ENCODE peak calls at places on chromosomes 1 and 21, in eight cellular contexts. J, Z, V, U, K, T, A and W are unnamed samples.

GRCh38 chr1:230138561-230139239 is 71.7 kb downstream of the GALNT2 start:
- DNase-seq in Z (no peak), T (no peak), V (no peak), K (no peak), J (no peak), U (no peak), A (no peak), W (no peak)

GRCh38 chr1:37033355-37034291 is 692 bp downstream of the GRIK3 start:
- DNase-seq in K (no peak), U (no peak), V (no peak), J (no peak), A (no peak), Z (no peak), T (no peak), W (no peak)

GRCh38 chr1:29243863-29244185 is 7.5 kb downstream of the PTPRU start:
- DNase-seq in J (no peak), K (no peak), A (no peak), U (peak; percentile 89), Z (no peak), T (no peak), V (no peak), W (no peak)

GRCh38 chr1:155324717-155325595 is 4.3 kb downstream of the RUSC1 start:
- DNase-seq in V (no peak), A (peak; percentile 71), J (peak; percentile 75), T (peak; percentile 84), Z (peak; percentile 70), U (peak; percentile 40), K (peak; percentile 70), W (peak; percentile 71)

GRCh38 chr21:15224346-15225086 is 159.7 kb upstream of the NRIP1 start:
- DNase-seq in J (no peak), K (no peak), Z (peak; percentile 28), A (no peak), U (peak; percentile 86), T (no peak), V (no peak), W (no peak)

GRCh38 chr1:118989006-118989736 is 1.0 kb upstream of the TBX15 start:
- DNase-seq in V (no peak), U (no peak), K (no peak), Z (no peak), J (peak; percentile 77), A (no peak), T (no peak), W (no peak)

GRCh38 chr1:62686822-62687221 is 1.4 kb downstream of the DOCK7 start:
- DNase-seq in J (no peak), Z (no peak), T (no peak), A (no peak), K (no peak), V (no peak), U (no peak), W (no peak)

GRCh38 chr1:93661829-93662474 is 19.7 kb downstream of the BCAR3 start:
- DNase-seq in U (peak; percentile 89), V (no peak), K (no peak), J (no peak), Z (peak; percentile 60), T (no peak), A (no peak), W (no peak)

GRCh38 chr1:53294557-53294956 is 33.3 kb downstream of the LRP8 start:
- DNase-seq in V (no peak), Z (no peak), A (no peak), T (no peak), U (peak; percentile 78), J (no peak), K (no peak), W (no peak)

GRCh38 chr21:43884012-43884860 is 19.2 kb downstream of the AGPAT3 start:
- DNase-seq in A (peak; percentile 73), J (peak; percentile 45), K (no peak), T (peak; percentile 90), V (no peak), U (no peak), Z (peak; percentile 82), W (peak; percentile 99)

GRCh38 chr21:34915364-34915834 is 133.7 kb downstream of the RUNX1 start:
- DNase-seq in U (peak; percentile 65), Z (no peak), K (no peak), T (no peak), J (no peak), V (no peak), A (no peak), W (no peak)

GRCh38 chr1:193417420-193417819 is 231.0 kb upstream of the B3GALT2 start:
- DNase-seq in A (no peak), Z (no peak), J (no peak), V (no peak), U (peak; percentile 27), K (no peak), T (no peak), W (no peak)

GRCh38 chr21:42509239-42509638 is 4.4 kb upstream of the SLC37A1 start:
- DNase-seq in J (no peak), V (no peak), T (no peak), K (no peak), Z (peak; percentile 24), U (no peak), A (no peak), W (no peak)

DNA sequence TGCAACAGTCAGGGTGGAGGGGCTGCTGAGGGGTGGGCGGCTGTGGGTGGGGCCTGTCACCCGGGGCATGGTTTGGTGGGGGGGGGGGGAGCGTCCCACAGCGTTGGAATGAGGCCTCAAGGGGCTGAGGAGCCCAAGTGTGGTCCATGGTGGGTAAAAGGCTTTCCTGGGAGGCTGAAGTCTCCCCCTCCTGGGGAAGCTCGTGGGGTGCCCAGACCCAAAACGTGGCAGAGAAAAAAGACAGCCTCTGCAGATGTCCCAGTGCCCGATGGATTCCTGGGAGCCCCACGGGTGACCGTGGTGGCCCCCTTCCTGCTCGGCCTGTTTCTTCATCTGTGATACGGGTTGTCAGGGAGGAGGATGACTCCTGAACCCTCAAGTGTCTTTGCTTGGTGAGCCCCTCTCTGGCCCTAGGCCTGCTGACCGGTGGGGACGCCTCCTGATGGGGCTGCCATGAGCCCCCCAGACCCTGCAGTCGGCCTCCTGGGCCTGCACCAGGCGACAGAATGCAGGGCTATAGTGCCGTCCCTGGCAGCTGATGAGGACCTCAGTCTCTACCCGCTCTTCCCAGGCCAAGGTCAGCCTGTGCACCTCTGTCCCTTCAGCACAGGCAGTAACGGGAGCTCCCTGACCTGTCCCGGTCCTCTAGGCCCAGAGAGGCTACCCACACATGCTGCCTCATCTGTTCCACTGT is 1.1 kb downstream of the OBSCN start:
- DNase-seq in T (peak; percentile 38), K (no peak), A (no peak), Z (no peak), V (no peak), J (peak; percentile 60), U (no peak), W (no peak)
- H3K4me1 ChIP-seq in T (no peaks in the 10 kb centered on the region), K (no peaks in the 10 kb centered on the region), A (peaks cover 18% of the 10 kb centered on the region), Z (peaks cover 9% of the 10 kb centered on the region), V (no peaks in the 10 kb centered on the region), J (peaks cover 17% of the 10 kb centered on the region), U (peaks cover 6% of the 10 kb centered on the region), W (no peaks in the 10 kb centered on the region)

GRCh38 chr1:10658396-10659066 is 137.9 kb downstream of the CASZ1 start:
- DNase-seq in K (no peak), U (no peak), V (no peak), Z (no peak), T (no peak), J (no peak), A (no peak), W (no peak)

GRCh38 chr1:10655002-10655401 is 141.4 kb downstream of the CASZ1 start:
- DNase-seq in V (no peak), T (no peak), J (no peak), U (no peak), K (no peak), A (no peak), Z (no peak), W (no peak)

GRCh38 chr1:10657080-10657847 is 139.2 kb downstream of the CASZ1 start:
- DNase-seq in Z (no peak), K (no peak), J (no peak), V (no peak), A (no peak), T (no peak), U (no peak), W (no peak)

GRCh38 chr1:10659218-10659617 is 137.2 kb downstream of the CASZ1 start:
- DNase-seq in Z (no peak), U (no peak), K (no peak), J (no peak), A (no peak), V (no peak), T (no peak), W (no peak)

GRCh38 chr1:10656431-10656830 is 140.0 kb downstream of the CASZ1 start:
- DNase-seq in V (no peak), T (no peak), A (no peak), K (no peak), J (no peak), U (no peak), Z (no peak), W (no peak)
- H3K27me3 ChIP-seq in V (no peaks in the 10 kb centered on the region), T (no peaks in the 10 kb centered on the region), A (no peaks in the 10 kb centered on the region), K (no peaks in the 10 kb centered on the region), J (no peaks in the 10 kb centered on the region), U (no peaks in the 10 kb centered on the region), Z (no peaks in the 10 kb centered on the region), W (no peaks in the 10 kb centered on the region)

GRCh38 chr1:209080170-209080781 is 503.2 kb upstream of the CAMK1G start:
- DNase-seq in U (no peak), T (no peak), A (no peak), V (no peak), Z (peak; percentile 35), K (no peak), J (no peak), W (no peak)
- H3K4me3 ChIP-seq in U (no peak overlapping the region), T (no peak overlapping the region), A (no peak overlapping the region), V (no peak overlapping the region), Z (no peak overlapping the region), K (no peak overlapping the region), J (no peak overlapping the region), W (no peak overlapping the region)

GRCh38 chr1:15578921-15579682 is 5.7 kb downstream of the AGMAT start:
- DNase-seq in K (no peak), V (no peak), A (no peak), Z (no peak), T (peak; percentile 57), J (no peak), U (no peak), W (no peak)

GRCh38 chr1:15574741-15575140 is 10.1 kb downstream of the AGMAT start:
- DNase-seq in A (no peak), T (no peak), K (no peak), U (no peak), J (no peak), V (no peak), Z (no peak), W (no peak)

GRCh38 chr1:15573477-15573876 is 11.4 kb downstream of the AGMAT start:
- DNase-seq in T (no peak), J (no peak), Z (no peak), U (peak; percentile 28), A (no peak), K (no peak), V (no peak), W (no peak)

GRCh38 chr1:15577691-15578090 is 7.2 kb downstream of the AGMAT start:
- DNase-seq in A (no peak), U (no peak), Z (no peak), J (no peak), K (no peak), V (no peak), T (no peak), W (no peak)

DNA sequence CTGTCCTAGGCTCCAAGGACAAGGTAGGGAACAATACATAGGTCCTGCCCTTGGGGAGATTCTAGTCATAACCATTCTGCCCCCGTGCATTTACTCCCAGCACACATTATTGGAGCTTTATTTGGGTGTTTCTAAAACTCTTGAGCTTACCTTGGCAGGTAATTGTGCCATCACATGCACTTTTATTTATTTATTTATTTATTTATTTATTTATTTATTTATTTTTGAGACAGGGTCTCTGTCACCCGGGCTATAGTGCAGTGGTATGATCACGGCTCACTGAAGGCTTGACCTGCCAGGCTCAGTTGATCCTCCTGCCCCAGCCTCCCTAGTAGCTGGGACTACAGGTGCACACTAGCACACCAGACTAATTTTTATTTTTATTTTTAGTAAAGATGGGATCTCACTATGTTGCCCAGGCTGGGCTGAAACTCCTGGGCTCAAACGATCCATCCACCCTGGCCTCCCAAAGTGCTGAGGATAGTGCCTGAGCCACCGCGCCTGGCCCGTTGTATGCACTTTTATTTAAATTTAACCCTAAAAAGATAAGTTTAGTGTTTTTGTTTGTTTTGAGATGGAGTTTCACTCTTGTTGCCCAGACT is 9.2 kb downstream of the AGMAT start:
- DNase-seq in T (no peak), J (no peak), V (no peak), Z (no peak), A (no peak), U (no peak), K (no peak), W (no peak)
- H3K4me1 ChIP-seq in T (no peaks in the 10 kb centered on the region), J (no peaks in the 10 kb centered on the region), V (peaks cover 38% of the 10 kb centered on the region), Z (no peaks in the 10 kb centered on the region), A (no peaks in the 10 kb centered on the region), U (no peaks in the 10 kb centered on the region), K (no peaks in the 10 kb centered on the region), W (no peaks in the 10 kb centered on the region)